ENCODE peak calls at places on chromosomes 7 and 10, in nine cellular contexts. J is left ventricle myocardium inferior; K is effector memory CD4-positive, alpha-beta T cell; O is adrenal gland; W is psoas muscle; T is tibial artery; H is CD8-positive, alpha-beta memory T cell; X is suprapubic skin; B is right lobe of liver. Q is an unnamed sample.
A peak's percentile ranks its signal among the peaks of the same experiment; 100 is the strongest.

GRCh38 chr7:72751978-72752377 is 76.0 kb downstream of the TYW1B start:
- DNase-seq in T (no peak), K (no peak), H (no peak), X (no peak), W (no peak), B (no peak), J (no peak), O (no peak), Q (no peak)

GRCh38 chr7:36032362-36032818 is 120.7 kb upstream of the EEPD1 start:
- DNase-seq in X (no peak), W (no peak), H (no peak), B (no peak), T (no peak), O (no peak), K (no peak), J (no peak), Q (no peak)

GRCh38 chr7:91264924-91265681 is 870 bp downstream of the FZD1 start:
- DNase-seq in K (no peak), J (peak; percentile 56), W (peak; percentile 48), H (no peak), T (peak; percentile 82), O (peak; percentile 49), B (peak; percentile 63), X (peak; percentile 76), Q (no peak)

GRCh38 chr10:15120523-15120922 is 23.4 kb downstream of the RPP38 start:
- DNase-seq in X (no peak), O (no peak), W (no peak), B (no peak), J (no peak), T (no peak), K (no peak), H (no peak), Q (no peak)

GRCh38 chr10:79133386-79133785 is 64.6 kb downstream of the ZMIZ1 start:
- DNase-seq in J (no peak), O (no peak), T (no peak), K (no peak), B (no peak), H (no peak), X (no peak), W (no peak), Q (no peak)

GRCh38 chr10:44261710-44262455 is 123.0 kb downstream of the CXCL12 start:
- DNase-seq in T (peak; percentile 77), H (no peak), B (no peak), X (no peak), W (no peak), O (no peak), K (no peak), J (no peak), Q (no peak)

GRCh38 chr7:88357794-88358533 is 51.3 kb upstream of the STEAP4 start:
- DNase-seq in T (no peak), H (no peak), K (no peak), J (no peak), O (no peak), W (no peak), B (no peak), X (no peak), Q (no peak)

GRCh38 chr7:26091933-26092332 is 60.1 kb upstream of the NFE2L3 start:
- DNase-seq in O (no peak), X (no peak), B (no peak), K (no peak), T (no peak), W (no peak), H (no peak), J (no peak), Q (no peak)

GRCh38 chr10:23656735-23657134 is 217.9 kb downstream of the OTUD1 start:
- DNase-seq in O (no peak), H (peak; percentile 1), X (no peak), T (no peak), B (no peak), K (no peak), W (no peak), J (no peak), Q (no peak)

GRCh38 chr7:99929730-99930053 is 272 bp upstream of the GJC3 start:
- DNase-seq in O (no peak), W (no peak), T (no peak), K (no peak), H (no peak), X (no peak), J (no peak), B (no peak), Q (no peak)
- H3K4me3 ChIP-seq in O (no peak overlapping the region), W (peak overlapping the region; percentile 40), T (no peak overlapping the region), K (no peak overlapping the region), H (peak overlapping the region; percentile 46), X (peak overlapping the region; percentile 23), J (peak overlapping the region; percentile 58), B (peak overlapping the region; percentile 22), Q (peak overlapping the region; percentile 38)

DNA sequence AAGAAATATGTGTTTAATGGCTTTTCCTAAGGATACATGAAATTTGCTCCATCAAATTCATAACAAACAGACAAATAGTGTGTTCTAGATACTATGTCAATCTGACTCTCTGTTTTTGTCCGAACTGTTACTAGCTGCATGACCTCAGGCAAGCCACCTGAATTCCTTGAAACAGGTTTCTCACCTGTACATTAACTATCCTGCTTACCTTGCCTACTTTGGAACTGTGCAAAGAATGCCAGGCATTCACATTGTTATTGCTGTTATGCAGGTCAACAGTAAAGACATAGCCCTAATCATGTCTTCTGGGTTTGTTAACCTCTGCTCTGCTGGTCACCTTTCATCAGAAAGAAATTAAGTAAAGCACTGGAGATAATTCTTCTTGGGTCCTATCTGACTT is 1283.9 kb upstream of the CELF2 start:
- DNase-seq in X (no peak), B (no peak), W (no peak), J (no peak), T (no peak), H (no peak), K (no peak), O (no peak), Q (no peak)
- H3K36me3 ChIP-seq in X (no peaks in the 10 kb centered on the region), B (no peaks in the 10 kb centered on the region), W (no peaks in the 10 kb centered on the region), J (no peaks in the 10 kb centered on the region), T (no peaks in the 10 kb centered on the region), H (no peaks in the 10 kb centered on the region), K (no peaks in the 10 kb centered on the region), O (no peaks in the 10 kb centered on the region), Q (no peaks in the 10 kb centered on the region)

GRCh38 chr10:30806824-30807223 is 177.3 kb upstream of the LYZL2 start:
- DNase-seq in X (no peak), O (no peak), H (no peak), T (no peak), B (no peak), K (no peak), W (no peak), J (no peak), Q (no peak)

GRCh38 chr10:30804478-30805055 is 175.0 kb upstream of the LYZL2 start:
- DNase-seq in T (peak; percentile 78), K (no peak), H (no peak), W (peak; percentile 70), J (no peak), B (no peak), X (peak; percentile 81), O (no peak), Q (no peak)

GRCh38 chr10:30805061-30805460 is 175.5 kb upstream of the LYZL2 start:
- DNase-seq in X (no peak), W (no peak), K (no peak), O (no peak), J (no peak), H (no peak), B (no peak), T (no peak), Q (no peak)

GRCh38 chr10:30803901-30804322 is 174.4 kb upstream of the LYZL2 start:
- DNase-seq in B (no peak), H (no peak), K (no peak), X (peak; percentile 84), W (peak; percentile 73), T (peak; percentile 84), O (no peak), J (peak; percentile 50), Q (no peak)

DNA sequence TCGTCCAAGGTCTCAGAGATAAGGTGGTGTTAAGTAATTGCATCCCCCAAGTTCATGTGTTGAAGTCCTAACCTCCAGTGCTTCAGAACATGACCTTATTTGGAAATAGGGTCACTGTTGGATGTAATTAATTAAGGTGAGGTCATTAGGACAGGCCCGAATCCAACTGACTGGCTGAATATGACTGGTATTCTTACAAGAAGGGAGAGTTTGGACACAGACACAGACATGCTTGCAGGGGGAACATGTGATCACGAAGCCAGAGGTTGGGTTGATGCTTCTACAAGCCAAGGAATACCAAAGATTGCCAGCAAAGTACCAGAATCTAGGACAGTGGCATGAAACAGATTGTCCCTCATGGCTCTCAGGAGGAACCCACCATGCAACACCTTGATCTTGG is 173.5 kb upstream of the LYZL2 start:
- DNase-seq in K (no peak), O (no peak), B (no peak), W (no peak), J (no peak), X (no peak), H (no peak), T (no peak), Q (no peak)
- H3K4me3 ChIP-seq in K (no peak overlapping the region), O (no peak overlapping the region), B (no peak overlapping the region), W (no peak overlapping the region), J (no peak overlapping the region), X (no peak overlapping the region), H (no peak overlapping the region), T (no peak overlapping the region), Q (no peak overlapping the region)

GRCh38 chr7:157358753-157359096 is 21.9 kb downstream of the DNAJB6 start:
- DNase-seq in B (no peak), X (peak; percentile 36), T (no peak), O (no peak), H (no peak), J (no peak), W (no peak), K (no peak), Q (no peak)

GRCh38 chr7:157357129-157358040 is 20.6 kb downstream of the DNAJB6 start:
- DNase-seq in X (peak; percentile 43), K (no peak), J (no peak), H (no peak), W (no peak), O (no peak), B (no peak), T (peak; percentile 31), Q (no peak)

GRCh38 chr7:157358041-157358752 is 21.4 kb downstream of the DNAJB6 start:
- DNase-seq in T (no peak), W (no peak), H (no peak), J (peak; percentile 45), X (peak; percentile 36), B (no peak), K (no peak), O (no peak), Q (no peak)

GRCh38 chr7:157352506-157352905 is 15.7 kb downstream of the DNAJB6 start:
- DNase-seq in B (no peak), W (no peak), K (no peak), O (no peak), J (no peak), X (no peak), T (peak; percentile 23), H (no peak), Q (no peak)

DNA sequence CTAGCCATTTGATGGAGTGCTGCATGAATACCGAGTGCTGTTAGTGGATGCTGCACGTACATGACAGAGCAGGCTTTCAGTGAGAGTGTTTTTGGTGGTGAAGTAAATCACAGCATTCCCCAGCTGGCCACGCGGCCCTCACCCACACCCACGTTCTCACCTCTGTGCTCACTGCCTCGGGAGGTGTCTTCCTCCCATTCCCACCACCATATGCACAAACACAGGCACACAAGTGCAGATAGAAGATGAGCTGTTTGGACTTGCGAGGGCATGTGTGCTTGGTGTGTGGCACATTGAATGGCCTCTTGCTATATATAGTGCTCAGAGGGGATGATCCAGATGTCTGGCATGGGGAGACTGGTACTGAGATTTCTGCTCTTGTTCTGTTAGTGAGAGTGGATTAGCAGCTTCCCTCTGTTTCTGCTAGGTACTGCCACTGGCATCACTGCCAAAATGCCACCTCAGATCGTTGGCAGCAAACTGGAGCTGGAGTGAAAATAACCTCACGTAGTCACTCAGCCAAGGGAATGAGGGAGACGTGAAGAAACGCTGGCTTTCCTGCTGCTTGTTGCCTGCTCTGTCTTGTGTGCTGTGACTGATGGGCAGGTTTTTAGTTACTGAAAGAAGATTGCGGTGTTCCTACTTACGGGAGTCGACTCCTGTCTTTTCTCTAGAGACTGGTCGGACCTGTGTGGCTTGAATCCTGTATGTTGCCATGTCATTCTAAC is 19.1 kb downstream of the DNAJB6 start:
- DNase-seq in B (no peak), O (no peak), K (no peak), W (peak; percentile 57), X (peak; percentile 55), J (peak; percentile 39), H (no peak), T (peak; percentile 80), Q (no peak)
- H3K36me3 ChIP-seq in B (peaks cover 3% of the 10 kb centered on the region), O (no peaks in the 10 kb centered on the region), K (peaks cover 38% of the 10 kb centered on the region), W (peaks cover 22% of the 10 kb centered on the region), X (peaks cover 21% of the 10 kb centered on the region), J (peaks cover 25% of the 10 kb centered on the region), H (peaks cover 29% of the 10 kb centered on the region), T (peaks cover 15% of the 10 kb centered on the region), Q (peaks cover 31% of the 10 kb centered on the region)